ENCODE peak calls at places on chromosomes 3 and 15, in ten cellular contexts. A, Y, F, D, T, W, J, M, H and E are unnamed samples.

GRCh38 chr3:138879541-138880380 is 45.0 kb upstream of the PIK3CB start:
- DNase-seq in H (peak), J (no peak), M (no peak), Y (no peak), T (peak), A (no peak), F (no peak), D (no peak), W (no peak), E (no peak)

GRCh38 chr3:78116874-78117273 is 1077.0 kb downstream of the ROBO2 start:
- DNase-seq in D (no peak), W (no peak), Y (no peak), A (no peak), H (no peak), T (no peak), J (no peak), M (no peak), F (no peak), E (no peak)

GRCh38 chr3:61239871-61240270 is 11.4 kb downstream of the FHIT start:
- DNase-seq in J (peak), D (no peak), A (no peak), H (no peak), W (no peak), F (no peak), T (no peak), M (no peak), Y (no peak), E (no peak)

GRCh38 chr3:174488527-174488926 is 370.6 kb upstream of the NAALADL2 start:
- DNase-seq in W (no peak), H (no peak), A (no peak), F (no peak), T (no peak), Y (no peak), J (no peak), M (no peak), D (no peak), E (no peak)

GRCh38 chr3:159881828-159882309 is 106.8 kb upstream of the IL12A start:
- DNase-seq in J (peak), H (no peak), A (no peak), Y (no peak), D (no peak), T (no peak), M (no peak), F (no peak), W (peak), E (no peak)

GRCh38 chr3:105904251-105904650 is 35.4 kb upstream of the CBLB start:
- DNase-seq in M (no peak), W (no peak), Y (no peak), J (no peak), F (no peak), H (no peak), D (no peak), T (no peak), A (no peak), E (no peak)

GRCh38 chr3:96960661-96961330 is 146.4 kb downstream of the EPHA6 start:
- DNase-seq in A (no peak), J (no peak), Y (no peak), F (no peak), D (no peak), T (no peak), W (no peak), H (no peak), M (no peak), E (no peak)

GRCh38 chr15:96720251-96720650 is 389.8 kb downstream of the NR2F2 start:
- DNase-seq in W (no peak), Y (no peak), M (no peak), F (no peak), H (no peak), J (no peak), T (no peak), D (no peak), A (no peak), E (no peak)

GRCh38 chr3:70387889-70388288 is 75.5 kb upstream of the MDFIC2 start:
- DNase-seq in D (no peak), A (no peak), M (no peak), H (no peak), T (no peak), F (no peak), Y (no peak), W (no peak), J (no peak), E (no peak)

GRCh38 chr15:40894689-40895308 is 549 bp downstream of the VPS18 start:
- DNase-seq in Y (peak), A (peak), H (peak), W (no peak), D (no peak), M (no peak), T (peak), J (peak), F (peak), E (peak)

DNA sequence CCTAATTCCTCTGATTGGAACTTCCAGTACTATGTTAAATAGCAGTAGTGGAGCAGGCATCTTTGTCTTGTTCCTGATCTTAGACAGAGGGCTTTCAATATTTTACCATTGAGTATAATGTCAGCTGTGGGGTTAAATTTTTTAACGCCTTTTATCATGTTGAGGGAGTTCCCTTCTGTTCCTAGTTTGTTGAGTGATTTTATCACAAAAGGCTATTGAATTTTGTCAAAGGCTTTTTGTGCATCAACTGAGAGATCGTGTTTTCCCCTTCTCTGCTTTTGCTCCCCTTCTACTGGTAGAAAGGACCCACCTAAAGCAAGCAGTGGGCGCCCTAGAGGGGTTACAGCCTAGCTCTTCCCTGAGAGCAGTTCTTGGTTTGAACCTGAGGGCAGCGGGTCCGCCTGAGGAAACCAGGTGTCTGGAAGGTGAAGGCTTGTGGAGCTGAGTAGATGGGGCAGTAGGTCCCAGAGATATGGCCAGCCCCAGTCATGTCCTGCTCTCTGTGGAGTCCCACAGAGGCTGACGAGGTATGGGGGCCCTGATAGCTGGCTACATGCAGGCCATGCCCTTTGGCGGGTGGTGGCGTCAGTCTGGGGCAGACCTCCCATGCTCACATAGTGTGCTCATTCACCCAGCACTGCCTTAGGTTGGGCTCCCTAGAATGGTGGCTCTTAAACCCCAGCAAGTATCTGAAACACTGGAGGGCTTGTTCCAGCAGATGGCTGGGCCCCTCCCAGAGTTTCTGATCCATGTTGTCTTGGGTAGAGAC is 11.3 kb downstream of the HDAC11 start:
- DNase-seq in Y (no peak), F (no peak), W (no peak), T (peak), H (no peak), D (no peak), J (no peak), A (no peak), M (no peak), E (no peak)
- TF ChIP-seq POLR2A in Y (no peak), F (no peak), W (no peak), T (no peak), H (no peak), D (no peak), J (no peak), A (no peak), M (no peak), E (no peak)

GRCh38 chr3:9387322-9387655 is 10.1 kb upstream of the SETD5 start:
- DNase-seq in F (no peak), J (no peak), Y (no peak), A (no peak), M (no peak), T (no peak), D (no peak), W (no peak), H (no peak), E (no peak)
- TF ChIP-seq POLR2AphosphoS5 in F (no peak), J (peak), Y (no peak), A (peak), M (no peak), T (no peak), D (no peak), W (no peak), H (no peak), E (peak)

DNA sequence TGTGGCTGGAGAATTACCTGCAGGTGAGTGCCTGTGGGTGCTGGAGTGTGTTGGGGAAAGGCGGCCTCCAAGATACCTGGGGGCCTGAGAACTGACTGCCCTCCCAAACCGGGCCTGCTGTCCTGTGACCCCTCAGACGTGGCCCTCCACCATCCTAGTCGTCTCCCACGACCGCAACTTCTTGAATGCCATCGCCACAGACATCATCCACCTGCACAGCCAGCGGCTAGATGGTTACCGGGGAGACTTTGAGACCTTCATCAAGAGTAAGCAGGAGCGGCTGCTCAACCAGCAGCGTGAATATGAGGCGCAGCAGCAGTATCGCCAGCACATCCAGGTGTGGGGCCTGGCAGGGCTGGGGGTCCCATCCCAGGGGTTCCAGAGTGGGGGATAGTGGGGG is 3.4 kb downstream of the ABCF3 start:
- DNase-seq in J (no peak), T (no peak), D (no peak), W (no peak), H (no peak), A (no peak), F (no peak), M (no peak), Y (no peak), E (no peak)
- TF ChIP-seq POLR2A in J (no peak), T (no peak), D (no peak), W (no peak), H (no peak), A (no peak), F (no peak), M (no peak), Y (no peak), E (no peak)

GRCh38 chr15:67105065-67105951 is 39.9 kb downstream of the SMAD3 start:
- DNase-seq in T (peak), W (no peak), M (no peak), F (no peak), J (peak), D (no peak), A (no peak), H (peak), Y (no peak), E (no peak)

GRCh38 chr15:67103021-67103420 is 37.6 kb downstream of the SMAD3 start:
- DNase-seq in Y (no peak), J (no peak), A (no peak), T (no peak), M (no peak), H (no peak), F (no peak), W (no peak), D (no peak), E (no peak)

GRCh38 chr15:67103869-67104268 is 38.5 kb downstream of the SMAD3 start:
- DNase-seq in M (no peak), F (no peak), W (no peak), Y (no peak), T (peak), D (no peak), A (no peak), J (peak), H (no peak), E (no peak)

GRCh38 chr15:67103432-67103831 is 38.0 kb downstream of the SMAD3 start:
- DNase-seq in H (no peak), J (no peak), A (no peak), F (no peak), Y (no peak), M (no peak), W (no peak), T (peak), D (no peak), E (no peak)

DNA sequence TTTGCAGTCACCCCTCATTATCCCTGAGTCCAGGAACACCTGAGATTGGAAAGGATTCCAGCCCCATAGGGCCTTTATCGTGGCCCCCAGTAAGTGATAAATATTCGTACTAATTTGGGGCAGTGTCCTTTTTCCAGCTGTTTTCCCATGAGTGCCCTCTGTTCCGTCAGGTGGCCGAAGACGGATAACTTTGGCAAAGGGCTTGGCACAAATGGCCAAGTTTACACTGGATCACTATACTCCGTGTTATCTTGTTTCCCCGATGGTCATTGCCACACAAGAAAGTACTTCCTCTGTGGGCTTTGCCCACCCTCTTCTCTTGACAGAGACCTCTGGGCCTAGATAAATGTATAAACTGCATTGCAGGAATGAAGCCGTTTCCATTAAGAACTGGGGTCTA is 39.1 kb downstream of the SMAD3 start:
- DNase-seq in M (no peak), W (no peak), J (peak), D (no peak), A (no peak), Y (no peak), H (no peak), F (no peak), T (peak), E (no peak)
- TF ChIP-seq POLR2AphosphoS5 in M (no peak), W (no peak), J (peak), D (no peak), A (no peak), Y (no peak), H (no peak), F (no peak), T (no peak), E (peak)

GRCh38 chr3:183244981-183245476 is 8.0 kb upstream of the B3GNT5 start:
- DNase-seq in A (no peak), D (no peak), H (no peak), Y (no peak), W (no peak), T (no peak), F (no peak), M (no peak), J (peak), E (no peak)
- TF ChIP-seq POLR2A in A (no peak), D (no peak), H (no peak), Y (no peak), W (no peak), T (no peak), F (no peak), M (no peak), J (no peak), E (no peak)